ENCODE peak calls at places on chromosomes 6 and 20, in six cellular contexts. L is left ventricle myocardium inferior, S is psoas muscle, W is PC-3, G is K562, N is adrenal gland. P is an unnamed sample. For H3K36me3, the result is how much of the 10 kb centered on the place peaks cover.

GRCh38 chr20:19026121-19026878 is 186.1 kb upstream of the SLC24A3 start:
- DNase-seq in L (peak), S (no peak), W (no peak), G (no peak), N (peak), P (peak)

GRCh38 chr6:10033223-10033829 is 381.5 kb downstream of the TFAP2A start:
- DNase-seq in L (no peak), S (no peak), W (peak), G (no peak), N (no peak), P (no peak)

GRCh38 chr20:64144144-64144912 is 19.9 kb upstream of the MYT1 start:
- DNase-seq in L (no peak), S (no peak), W (no peak), G (no peak), N (no peak), P (no peak)

GRCh38 chr20:61166324-61166723 is 85.7 kb upstream of the CDH4 start:
- DNase-seq in L (no peak), S (no peak), W (no peak), G (no peak), N (peak), P (no peak)

GRCh38 chr6:55886185-55886836 is 10.9 kb upstream of the BMP5 start:
- DNase-seq in L (no peak), S (no peak), W (peak), G (no peak), N (no peak), P (no peak)

GRCh38 chr6:149457316-149457884 is 27.4 kb downstream of the ZC3H12D start:
- DNase-seq in L (peak), S (no peak), W (no peak), G (no peak), N (no peak), P (peak)

GRCh38 chr6:43790031-43790430 is 20.0 kb downstream of the VEGFA start:
- DNase-seq in L (peak), S (peak), W (no peak), G (no peak), N (no peak), P (peak)

GRCh38 chr6:5786321-5787053 is 220.2 kb downstream of the NRN1 start:
- DNase-seq in L (no peak), S (no peak), W (no peak), G (no peak), N (no peak), P (no peak)

GRCh38 chr6:18343741-18344140 is 43.4 kb upstream of the RNF144B start:
- DNase-seq in L (no peak), S (no peak), W (peak), G (no peak), N (no peak), P (no peak)

GRCh38 chr6:106510090-106510970 is 119.0 kb downstream of the RTN4IP1 start:
- DNase-seq in L (peak), S (peak), W (peak), G (peak), N (peak), P (peak)

GRCh38 chr6:16769131-16769985 is 8.1 kb upstream of the ATXN1 start:
- DNase-seq in L (no peak), S (peak), W (peak), G (peak), N (peak), P (no peak)

GRCh38 chr6:11354019-11354418 is 121.6 kb upstream of the NEDD9 start:
- DNase-seq in L (peak), S (no peak), W (no peak), G (no peak), N (peak), P (peak)

GRCh38 chr6:112886415-112886814 is 539.3 kb downstream of the RFPL4B start:
- DNase-seq in L (no peak), S (no peak), W (no peak), G (no peak), N (no peak), P (no peak)

GRCh38 chr6:170456886-170457698 is 96.0 kb downstream of the PSMB1 start:
- DNase-seq in L (no peak), S (no peak), W (no peak), G (no peak), N (no peak), P (no peak)

GRCh38 chr6:111602481-111603404 is 2.9 kb downstream of the TRAF3IP2 start:
- DNase-seq in L (peak), S (peak), W (no peak), G (no peak), N (peak), P (peak)

GRCh38 chr6:165737396-165737795 is 74.4 kb upstream of the PDE10A start:
- DNase-seq in L (no peak), S (no peak), W (no peak), G (no peak), N (no peak), P (no peak)

GRCh38 chr20:64130876-64131275 is 23.5 kb upstream of the NPBWR2 start:
- DNase-seq in L (no peak), S (no peak), W (no peak), G (no peak), N (peak), P (no peak)

GRCh38 chr6:121849477-121849876 is 414.0 kb downstream of the GJA1 start:
- DNase-seq in L (peak), S (no peak), W (peak), G (peak), N (peak), P (peak)

GRCh38 chr20:52235129-52235528 is 43.5 kb upstream of the ZFP64 start:
- DNase-seq in L (no peak), S (no peak), W (no peak), G (no peak), N (no peak), P (no peak)

GRCh38 chr6:75436869-75437268 is 56.7 kb downstream of the FILIP1 start:
- DNase-seq in L (peak), S (peak), W (no peak), G (no peak), N (peak), P (peak)

GRCh38 chr20:4014031-4014474 is 1.3 kb downstream of the RNF24 start:
- DNase-seq in L (no peak), S (no peak), W (peak), G (peak), N (peak), P (peak)

GRCh38 chr20:49615401-49616153 is 47.6 kb upstream of the PTGIS start:
- DNase-seq in L (peak), S (peak), W (peak), G (no peak), N (peak), P (peak)

DNA sequence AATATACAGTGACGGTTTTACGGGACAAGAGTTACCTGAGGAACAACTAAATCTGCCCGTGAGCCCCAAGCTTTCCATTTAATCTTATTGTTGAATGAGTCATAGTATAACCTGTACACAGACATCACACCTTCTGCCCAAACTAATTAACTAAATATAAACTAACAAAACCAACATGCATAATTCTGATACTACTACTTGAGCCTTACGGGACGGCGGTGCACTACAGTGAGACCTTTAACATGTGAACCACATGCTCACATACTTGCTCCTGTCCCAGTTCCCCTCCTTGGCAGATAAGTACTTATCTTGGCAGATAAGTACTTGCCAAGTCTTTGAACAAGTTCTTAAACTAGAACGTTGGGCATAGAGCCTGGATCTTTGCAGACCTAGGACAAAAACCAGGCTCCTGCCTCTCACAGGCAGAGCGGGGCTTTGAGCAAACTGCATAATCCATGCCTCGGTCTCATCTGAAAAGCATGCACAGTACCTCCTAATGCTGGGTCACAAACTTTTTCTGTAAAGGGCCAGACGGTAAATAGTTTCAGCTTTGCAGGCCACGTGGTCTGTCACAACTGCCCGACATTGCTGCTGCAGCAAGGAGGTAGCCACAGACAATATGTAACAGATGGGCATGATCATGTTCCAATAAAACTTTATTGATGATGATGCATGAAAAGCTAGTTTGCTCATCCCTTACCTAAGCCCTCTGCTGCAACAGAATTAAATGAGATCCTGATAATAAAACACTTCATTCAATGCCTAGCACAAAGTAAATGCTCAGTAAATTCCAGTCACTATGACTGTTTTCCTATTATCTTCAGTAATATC is 23.0 kb downstream of the ZNF217 start:
- DNase-seq in L (no peak), S (no peak), W (no peak), G (no peak), N (no peak), P (no peak)
- H3K36me3 ChIP-seq in L (half or more), S (under half), W (half or more), G (half or more), N (under half), P (under half)

GRCh38 chr6:84224251-84224650 is 3.2 kb downstream of the CEP162 start:
- DNase-seq in L (no peak), S (no peak), W (no peak), G (no peak), N (no peak), P (no peak)

GRCh38 chr6:84222426-84222825 is 5.0 kb downstream of the CEP162 start:
- DNase-seq in L (no peak), S (no peak), W (no peak), G (no peak), N (no peak), P (no peak)

GRCh38 chr6:84227434-84228197 is at the start of gene CEP162:
- DNase-seq in L (peak), S (peak), W (peak), G (peak), N (peak), P (peak)

GRCh38 chr6:84227044-84227433 is 404 bp downstream of the CEP162 start:
- DNase-seq in L (no peak), S (no peak), W (no peak), G (no peak), N (no peak), P (no peak)

GRCh38 chr6:84228198-84228543 is 728 bp upstream of the CEP162 start:
- DNase-seq in L (no peak), S (no peak), W (no peak), G (no peak), N (no peak), P (no peak)
- H3K27ac ChIP-seq in L (peak), S (no peak), W (no peak), G (no peak), N (peak), P (peak)

DNA sequence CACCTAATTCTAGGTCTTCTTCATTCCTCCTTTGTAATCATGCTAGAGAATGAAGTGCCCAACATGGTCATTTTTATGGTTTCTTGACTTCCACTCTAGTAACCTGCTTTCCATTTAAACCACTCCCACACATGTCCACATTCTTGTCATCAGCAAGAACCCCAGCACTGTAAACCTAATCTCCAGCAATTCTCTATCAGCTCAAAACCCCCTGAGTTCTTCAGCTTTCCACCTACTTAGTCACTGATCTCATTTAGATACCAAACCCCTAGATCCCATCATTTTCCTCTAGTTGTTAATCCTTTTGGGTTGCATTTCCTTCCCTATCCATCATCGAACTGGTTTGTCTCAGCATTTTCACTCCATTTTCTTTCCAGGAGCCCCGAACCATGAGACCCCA is 49.7 kb downstream of the GOPC start:
- DNase-seq in L (no peak), S (no peak), W (no peak), G (no peak), N (no peak), P (no peak)
- TF ChIP-seq CTCF in L (no peak), S (no peak), W (no peak), G (no peak), N (no peak), P (no peak)

GRCh38 chr6:150883521-150883920 is 18.0 kb downstream of the MTHFD1L start:
- DNase-seq in L (no peak), S (no peak), W (no peak), G (no peak), N (no peak), P (no peak)
- H3K36me3 ChIP-seq in L (under half), S (under half), W (under half), G (half or more), N (under half), P (under half)

GRCh38 chr6:138959521-138959920 is 28.5 kb downstream of the REPS1 start:
- DNase-seq in L (no peak), S (no peak), W (no peak), G (no peak), N (no peak), P (no peak)

GRCh38 chr6:138958595-138958994 is 29.5 kb downstream of the REPS1 start:
- DNase-seq in L (no peak), S (no peak), W (no peak), G (no peak), N (no peak), P (no peak)

GRCh38 chr6:138957903-138958302 is 30.1 kb downstream of the REPS1 start:
- DNase-seq in L (no peak), S (no peak), W (no peak), G (no peak), N (no peak), P (no peak)

GRCh38 chr6:138956244-138956924 is 31.7 kb downstream of the REPS1 start:
- DNase-seq in L (no peak), S (no peak), W (no peak), G (no peak), N (no peak), P (no peak)

DNA sequence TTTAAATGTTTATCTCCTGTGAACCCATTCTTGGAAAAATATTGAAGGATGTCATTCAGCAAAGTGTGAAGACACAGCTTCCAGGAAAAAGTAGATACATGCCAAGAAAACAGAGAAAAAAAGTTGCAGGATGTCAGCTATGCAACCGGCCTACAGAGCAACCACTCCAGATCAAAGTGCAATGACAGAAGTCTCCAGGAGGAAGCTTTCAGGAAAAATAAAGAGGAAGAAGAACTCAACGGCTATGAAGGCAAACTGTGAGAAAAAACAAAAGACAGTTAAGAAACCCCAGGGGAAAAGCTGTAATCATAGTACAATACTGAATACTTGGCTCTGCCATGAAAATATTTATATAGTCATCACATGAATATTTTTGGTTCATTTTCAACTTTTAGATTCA is 30.6 kb downstream of the REPS1 start:
- DNase-seq in L (no peak), S (no peak), W (no peak), G (no peak), N (no peak), P (no peak)
- H3K27ac ChIP-seq in L (peak), S (no peak), W (no peak), G (peak), N (no peak), P (no peak)

GRCh38 chr6:119627908-119628669 is 278.5 kb upstream of the MAN1A1 start:
- DNase-seq in L (no peak), S (no peak), W (peak), G (peak), N (no peak), P (no peak)
- TF ChIP-seq CTCF in L (no peak), S (no peak), W (peak), G (peak), N (no peak), P (no peak)

P was measured in heart left ventricle.